ENCODE peak calls at places on chromosomes 11 and 22, in five cellular contexts. L is LNCaP clone FGC, B is fibroblast of lung, G is AG04450, M is adrenal gland. E is an unnamed sample.
A peak's percentile ranks its signal among the peaks of the same experiment; 100 is the strongest.

GRCh38 chr11:118916842-118917388 is 8.8 kb downstream of the BCL9L start:
- DNase-seq in L (peak; percentile 99), B (peak; percentile 68), G (no peak), M (peak; percentile 76), E (peak; percentile 70)

GRCh38 chr11:66338276-66339162 is 2.3 kb upstream of the RIN1 start:
- DNase-seq in L (no peak), B (no peak), G (no peak), M (no peak), E (no peak)

GRCh38 chr22:26847816-26848215 is 190.4 kb downstream of the MIAT start:
- DNase-seq in L (no peak), B (no peak), G (no peak), M (no peak), E (no peak)

GRCh38 chr11:71489311-71490043 is 36.5 kb downstream of the NADSYN1 start:
- DNase-seq in L (no peak), B (peak; percentile 31), G (peak; percentile 13), M (peak; percentile 28), E (no peak)

GRCh38 chr22:38738475-38739070 is 17.2 kb downstream of the SUN2 start:
- DNase-seq in L (no peak), B (no peak), G (no peak), M (no peak), E (no peak)

GRCh38 chr22:31681625-31682345 is 19.8 kb upstream of the PISD start:
- DNase-seq in L (no peak), B (peak; percentile 88), G (no peak), M (no peak), E (no peak)

GRCh38 chr22:33332538-33332937 is 274.4 kb upstream of the SYN3 start:
- DNase-seq in L (no peak), B (peak; percentile 14), G (no peak), M (no peak), E (no peak)

GRCh38 chr22:49525776-49526535 is 301.7 kb downstream of the BRD1 start:
- DNase-seq in L (no peak), B (no peak), G (no peak), M (peak; percentile 27), E (no peak)

GRCh38 chr11:86288776-86289507 is 13.1 kb upstream of the HIKESHI start:
- DNase-seq in L (no peak), B (peak; percentile 8), G (no peak), M (no peak), E (no peak)

GRCh38 chr11:69269926-69270697 is 23.8 kb upstream of the MYEOV start:
- DNase-seq in L (no peak), B (no peak), G (no peak), M (no peak), E (no peak)

GRCh38 chr22:48044484-48045060 is 1282.1 kb downstream of the TBC1D22A start:
- DNase-seq in L (no peak), B (no peak), G (no peak), M (no peak), E (no peak)

GRCh38 chr11:133947298-133947905 is 9.4 kb downstream of the IGSF9B start:
- DNase-seq in L (no peak), B (peak; percentile 66), G (no peak), M (no peak), E (peak; percentile 65)

GRCh38 chr11:95788921-95789505 is 569 bp downstream of the FAM76B start:
- DNase-seq in L (no peak), B (peak; percentile 57), G (no peak), M (peak; percentile 43), E (peak; percentile 6)

GRCh38 chr22:25054943-25055511 is 102.5 kb downstream of the KIAA1671 start:
- DNase-seq in L (no peak), B (peak; percentile 13), G (no peak), M (no peak), E (no peak)

GRCh38 chr11:97722065-97722464 is 1298.7 kb upstream of the CNTN5 start:
- DNase-seq in L (no peak), B (peak; percentile 92), G (peak; percentile 81), M (no peak), E (no peak)

GRCh38 chr11:104946907-104947306 is 21.5 kb downstream of the CASP4 start:
- DNase-seq in L (peak; percentile 10), B (peak; percentile 41), G (no peak), M (no peak), E (peak; percentile 33)

GRCh38 chr11:7546324-7546791 is 32.6 kb downstream of the PPFIBP2 start:
- DNase-seq in L (no peak), B (no peak), G (no peak), M (no peak), E (no peak)

GRCh38 chr11:47005441-47005840 is 68.9 kb downstream of the CSTPP1 start:
- DNase-seq in L (no peak), B (no peak), G (no peak), M (no peak), E (no peak)

GRCh38 chr22:44697423-44698179 is 4.4 kb upstream of the PRR5 start:
- DNase-seq in L (no peak), B (peak; percentile 54), G (peak; percentile 27), M (peak; percentile 85), E (peak; percentile 72)
- H3K4me3 ChIP-seq in L (no peak overlapping the region), B (no peak overlapping the region), G (no peak overlapping the region), M (no peak overlapping the region), E (no peak overlapping the region)

GRCh38 chr11:107609384-107610218 is 18.7 kb downstream of the ELMOD1 start:
- DNase-seq in L (no peak), B (no peak), G (no peak), M (no peak), E (no peak)

GRCh38 chr11:107608809-107609208 is 17.9 kb downstream of the ELMOD1 start:
- DNase-seq in L (no peak), B (no peak), G (no peak), M (no peak), E (no peak)

GRCh38 chr11:107606122-107606521 is 15.2 kb downstream of the ELMOD1 start:
- DNase-seq in L (no peak), B (no peak), G (no peak), M (no peak), E (no peak)
- TF ChIP-seq CTCF in L (no peak), B (peak; percentile 15), G (peak; percentile 24), M (no peak), E (no peak)

GRCh38 chr11:829946-830294 is 2.2 kb downstream of the CRACR2B start:
- DNase-seq in L (no peak), B (no peak), G (no peak), M (no peak), E (no peak)
- H3K4me3 ChIP-seq in L (no peak overlapping the region), B (peak overlapping the region; percentile 38), G (peak overlapping the region; percentile 34), M (no peak overlapping the region), E (peak overlapping the region; percentile 59)

GRCh38 chr11:73359341-73359740 is 16.9 kb upstream of the RELT start:
- DNase-seq in L (no peak), B (no peak), G (no peak), M (no peak), E (peak; percentile 60)

GRCh38 chr11:73359930-73360742 is 16.1 kb upstream of the RELT start:
- DNase-seq in L (peak; percentile 18), B (peak; percentile 39), G (no peak), M (no peak), E (no peak)

GRCh38 chr11:73363147-73363546 is 13.1 kb upstream of the RELT start:
- DNase-seq in L (no peak), B (no peak), G (no peak), M (no peak), E (no peak)

GRCh38 chr11:73360743-73361369 is 15.3 kb upstream of the RELT start:
- DNase-seq in L (no peak), B (no peak), G (no peak), M (no peak), E (no peak)

DNA sequence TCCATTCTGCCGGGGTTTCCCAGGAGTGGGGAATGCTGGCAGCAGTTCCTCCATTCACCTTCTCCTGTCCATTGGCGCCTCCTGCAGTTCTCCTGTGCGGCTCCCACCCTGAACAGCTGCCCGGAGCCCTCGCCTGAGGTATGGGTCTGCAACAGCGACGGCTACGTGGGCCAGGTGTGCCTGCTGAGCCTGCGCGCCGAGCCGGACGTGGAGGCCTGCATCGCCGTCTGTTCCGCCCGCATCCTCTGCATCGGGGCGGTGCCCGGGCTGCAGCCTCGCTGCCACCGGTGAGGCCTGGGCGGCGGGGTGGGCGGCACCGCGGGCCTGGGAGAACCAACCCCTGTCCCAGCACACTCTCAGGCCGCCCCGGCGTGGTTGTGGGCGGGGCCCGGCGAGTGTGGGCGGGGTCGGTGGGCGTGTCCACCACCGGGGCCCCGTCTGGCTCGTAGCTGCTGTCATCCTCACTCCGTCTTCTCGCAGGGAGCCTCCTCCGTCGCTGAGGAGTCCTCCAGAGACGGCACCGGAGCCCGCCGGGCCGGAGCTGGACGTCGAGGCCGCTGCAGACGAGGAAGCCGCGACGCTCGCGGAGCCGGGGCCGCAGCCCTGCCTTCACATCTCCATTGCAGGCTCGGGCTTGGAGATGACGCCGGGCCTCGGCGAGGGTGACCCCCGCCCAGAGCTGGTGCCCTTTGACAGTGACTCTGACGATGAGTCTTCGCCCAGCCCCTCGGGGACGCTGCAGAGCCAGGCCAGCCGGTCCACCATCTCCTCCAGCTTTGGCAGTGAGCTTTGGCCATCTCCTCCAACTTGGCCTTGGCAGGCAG is 14.0 kb upstream of the RELT start:
- DNase-seq in L (no peak), B (no peak), G (no peak), M (no peak), E (no peak)
- TF ChIP-seq CTCF in L (no peak), B (no peak), G (no peak), M (no peak), E (no peak)

DNA sequence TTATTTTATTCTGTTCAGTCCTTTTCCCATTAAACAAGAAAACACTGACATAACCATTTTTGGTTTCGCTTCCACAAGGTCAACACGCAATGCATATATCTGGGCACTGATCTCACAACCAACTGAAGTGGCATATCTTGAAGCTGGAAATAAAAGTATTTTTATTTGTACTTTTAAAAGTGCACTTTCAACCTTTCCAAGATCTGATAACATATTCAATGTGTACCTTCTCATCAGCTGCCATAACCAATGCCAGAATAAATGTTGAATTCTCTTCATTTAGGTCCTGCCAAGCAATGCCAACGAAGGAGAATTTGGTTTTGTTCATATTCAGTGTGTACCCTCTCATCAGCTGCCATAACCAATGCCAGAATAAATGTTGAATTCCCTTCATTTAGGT is 148.9 kb upstream of the CEP126 start:
- DNase-seq in L (peak; percentile 52), B (no peak), G (no peak), M (no peak), E (no peak)
- H3K4me3 ChIP-seq in L (no peak overlapping the region), B (no peak overlapping the region), G (no peak overlapping the region), M (no peak overlapping the region), E (no peak overlapping the region)

DNA sequence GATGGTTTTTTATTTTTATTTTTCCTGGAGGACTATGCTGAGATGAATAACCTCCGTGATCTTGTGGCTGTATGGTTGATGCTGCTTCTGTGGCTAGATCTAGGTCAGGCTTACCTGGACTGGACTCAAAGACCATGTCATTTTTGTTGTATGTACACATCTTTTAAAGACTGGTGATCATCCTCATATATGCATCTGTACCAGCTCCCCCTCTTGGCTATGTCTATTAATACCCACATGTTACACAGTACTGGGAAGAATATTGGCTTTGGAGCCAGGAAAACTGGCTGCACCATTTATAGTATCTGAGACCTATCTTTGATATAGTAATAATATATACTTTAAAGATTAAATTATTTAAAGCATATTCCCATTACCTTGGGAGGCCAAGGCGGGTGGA is 18.4 kb upstream of the PITPNB start:
- DNase-seq in L (no peak), B (no peak), G (no peak), M (no peak), E (no peak)
- TF ChIP-seq CTCF in L (peak; percentile 13), B (peak; percentile 17), G (peak; percentile 26), M (no peak), E (no peak)